ENCODE peak calls at places on chromosomes 3 and 15, in ten cellular contexts. H is neural crest cell, E is AG09319, M is cardiac muscle cell, P is nephron progenitor cell, D is epithelial cell of esophagus, Y is lung, U is fibroblast of mammary gland, W is endothelial cell, Q is kidney epithelial cell. X is an unnamed sample.

GRCh38 chr3:30289324-30289723 is 317.1 kb upstream of the TGFBR2 start:
- DNase-seq in Q (no peak), D (peak; percentile 44), U (peak; percentile 44), P (no peak), E (no peak), W (no peak), Y (no peak), H (no peak), M (peak; percentile 32), X (no peak)

GRCh38 chr3:162354343-162354742 is 857.7 kb downstream of the OTOL1 start:
- DNase-seq in Q (no peak), E (no peak), H (no peak), W (no peak), M (no peak), Y (no peak), D (no peak), U (no peak), P (no peak), X (no peak)

GRCh38 chr3:146682176-146682575 is 77.0 kb upstream of the PLSCR5 start:
- DNase-seq in P (no peak), D (peak; percentile 14), U (no peak), M (no peak), Q (no peak), Y (no peak), W (no peak), H (no peak), E (no peak), X (peak; percentile 34)

GRCh38 chr15:66703540-66703941 is 1.5 kb downstream of the SMAD6 start:
- DNase-seq in P (peak; percentile 58), M (peak; percentile 48), H (peak; percentile 27), W (peak; percentile 36), Q (no peak), U (peak; percentile 40), E (no peak), D (peak; percentile 50), Y (no peak), X (no peak)

GRCh38 chr3:89957461-89957860 is 850.0 kb downstream of the EPHA3 start:
- DNase-seq in D (no peak), H (no peak), W (no peak), E (no peak), Y (no peak), P (no peak), M (peak; percentile 12), Q (no peak), U (peak; percentile 2), X (no peak)

GRCh38 chr15:26157081-26157480 is 294.0 kb upstream of the ATP10A start:
- DNase-seq in H (no peak), E (no peak), D (no peak), Y (no peak), Q (no peak), P (no peak), W (no peak), U (no peak), M (no peak), X (no peak)

GRCh38 chr15:83654379-83655236 is 685 bp downstream of the ADAMTSL3 start:
- DNase-seq in W (peak; percentile 22), Q (no peak), P (peak; percentile 53), D (no peak), M (peak; percentile 18), U (peak; percentile 7), E (no peak), H (no peak), Y (no peak), X (no peak)

GRCh38 chr3:128597900-128598299 is 52.7 kb downstream of the RPN1 start:
- DNase-seq in E (no peak), M (no peak), Y (no peak), D (no peak), P (no peak), W (no peak), H (no peak), U (no peak), Q (no peak), X (no peak)

GRCh38 chr15:39429898-39430357 is 151.0 kb upstream of the THBS1 start:
- DNase-seq in W (no peak), U (peak; percentile 91), D (peak; percentile 67), Y (no peak), E (peak; percentile 76), Q (peak; percentile 60), M (peak; percentile 96), P (no peak), H (no peak), X (peak; percentile 95)

GRCh38 chr3:38343797-38344594 is 2.6 kb upstream of the XYLB start:
- DNase-seq in W (no peak), E (no peak), U (peak; percentile 14), Q (no peak), M (peak; percentile 30), H (no peak), D (no peak), P (no peak), Y (no peak), X (no peak)

GRCh38 chr3:171185359-171185758 is 158.8 kb upstream of the SLC2A2 start:
- DNase-seq in Q (no peak), M (no peak), W (no peak), H (no peak), P (no peak), Y (no peak), E (no peak), D (no peak), U (no peak), X (no peak)

GRCh38 chr3:171185959-171186358 is 159.4 kb upstream of the SLC2A2 start:
- DNase-seq in P (no peak), H (no peak), M (no peak), U (no peak), W (no peak), E (no peak), D (no peak), Y (no peak), Q (no peak), X (no peak)

GRCh38 chr3:171181907-171182690 is 155.6 kb upstream of the SLC2A2 start:
- DNase-seq in H (no peak), Y (no peak), W (no peak), M (peak; percentile 79), E (no peak), D (peak; percentile 60), P (no peak), Q (no peak), U (peak; percentile 68), X (no peak)

GRCh38 chr3:171184372-171184771 is 157.9 kb upstream of the SLC2A2 start:
- DNase-seq in Q (no peak), E (no peak), H (no peak), U (no peak), M (no peak), Y (no peak), P (no peak), D (no peak), W (no peak), X (no peak)

DNA sequence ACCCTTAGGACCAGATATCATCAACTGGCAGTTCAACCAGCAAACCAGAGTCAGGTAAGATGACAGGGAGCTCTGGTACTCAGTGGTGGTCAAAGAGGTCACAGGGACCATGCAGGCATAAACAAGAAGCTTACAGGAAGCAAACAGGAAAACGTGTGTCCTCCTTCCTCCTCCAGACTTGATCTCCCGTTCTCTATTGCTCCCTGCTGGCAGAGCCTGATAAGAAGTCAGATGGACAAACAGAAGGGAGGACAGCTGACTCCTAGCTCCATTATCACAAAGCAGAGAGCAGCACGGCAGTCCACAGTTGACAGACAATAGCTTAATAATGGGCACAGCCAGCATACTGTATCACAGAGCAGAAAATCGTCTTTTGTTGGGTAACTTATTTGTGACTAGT is 156.5 kb upstream of the SLC2A2 start:
- DNase-seq in E (no peak), H (no peak), Q (no peak), D (peak; percentile 40), P (no peak), M (peak; percentile 69), U (peak; percentile 66), Y (no peak), W (peak; percentile 39), X (no peak)
- TF ChIP-seq CTCF in E (peak; percentile 32), H (peak; percentile 29), Q (no peak), D (peak; percentile 44), P (no peak), M (peak; percentile 46), U (peak; percentile 62), Y (no peak), W (no peak), X (peak; percentile 15)

GRCh38 chr15:40803688-40804087 is 3.2 kb upstream of the ZFYVE19 start:
- DNase-seq in E (no peak), P (no peak), Y (no peak), D (no peak), H (no peak), Q (no peak), M (no peak), W (no peak), U (no peak), X (no peak)
- TF ChIP-seq CTCF in E (no peak), P (no peak), Y (no peak), D (no peak), H (no peak), Q (no peak), M (no peak), W (no peak), U (no peak), X (no peak)

DNA sequence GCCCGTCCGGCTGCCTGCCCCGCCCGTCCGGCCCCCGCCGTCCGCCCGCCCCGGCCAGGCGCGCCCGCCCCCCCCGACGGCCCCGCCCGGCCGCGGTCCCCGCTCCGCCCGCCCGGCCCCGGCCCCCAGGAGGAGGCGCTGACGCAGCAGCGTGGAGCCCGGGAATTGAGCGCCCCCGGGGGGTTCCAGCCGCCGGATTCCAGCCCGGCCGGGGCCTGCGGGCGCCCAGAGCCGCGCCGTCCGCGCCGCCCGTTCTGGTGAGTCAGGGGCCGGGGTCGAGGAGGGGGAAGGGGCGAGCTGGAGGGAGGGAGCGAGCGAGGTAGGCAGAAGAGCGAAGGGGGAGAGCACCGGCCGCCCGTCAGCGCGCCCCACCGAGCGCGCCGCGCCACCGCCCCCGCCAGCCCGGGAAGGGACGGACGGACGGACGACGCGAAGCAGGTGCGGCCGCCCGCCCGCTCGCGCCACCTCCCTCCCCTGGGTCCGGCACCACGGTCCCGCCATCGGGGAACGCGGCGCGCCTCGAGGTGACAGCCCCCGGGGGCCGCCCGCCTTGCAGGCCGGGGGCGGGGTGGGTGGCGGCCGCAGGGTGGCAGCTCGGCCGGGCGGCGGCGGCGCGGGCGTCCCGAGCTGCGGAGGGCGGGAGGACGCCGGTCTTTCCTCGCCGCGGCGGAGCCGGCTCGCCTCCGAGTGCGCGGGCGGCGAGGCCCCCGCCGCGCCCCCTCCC is 421 bp downstream of the BAHD1 start:
- DNase-seq in W (peak; percentile 59), M (no peak), P (peak; percentile 77), Q (no peak), E (no peak), U (no peak), D (no peak), H (peak; percentile 58), Y (no peak), X (no peak)
- TF ChIP-seq CTCF in W (no peak), M (no peak), P (no peak), Q (no peak), E (no peak), U (no peak), D (no peak), H (no peak), Y (no peak), X (no peak)

GRCh38 chr3:3170998-3171397 is 8.5 kb downstream of the CRBN start:
- DNase-seq in M (peak; percentile 50), Y (no peak), W (no peak), P (no peak), H (no peak), E (no peak), U (peak; percentile 49), D (peak; percentile 39), Q (no peak), X (no peak)
- TF ChIP-seq CTCF in M (peak; percentile 41), Y (peak; percentile 16), W (peak; percentile 60), P (peak; percentile 17), H (peak; percentile 58), E (peak; percentile 35), U (peak; percentile 34), D (peak; percentile 38), Q (peak; percentile 31), X (peak; percentile 43)

X was measured in retinal pigment epithelial cell.